ENCODE peak calls at places on chromosomes 2 and 18, in six cellular contexts. Q is A549, T is SK-N-SH, K is HepG2, J is WTC11, H is H1. D is an unnamed sample.
A peak's percentile ranks its signal among the peaks of the same experiment; 100 is the strongest.

GRCh38 chr2:47069628-47070154 is 85.4 kb downstream of the STPG4 start:
- DNase-seq in Q (peak; percentile 80), T (peak; percentile 49), K (peak; percentile 84), J (peak; percentile 79), H (peak; percentile 76), D (peak; percentile 65)

GRCh38 chr18:63233334-63233733 is 86.2 kb downstream of the BCL2 start:
- DNase-seq in Q (no peak), T (no peak), K (no peak), J (no peak), H (no peak), D (no peak)

GRCh38 chr2:10172033-10172865 is 49.7 kb downstream of the RRM2 start:
- DNase-seq in Q (no peak), T (peak; percentile 61), K (no peak), J (no peak), H (no peak), D (no peak)

GRCh38 chr2:44840186-44840850 is 101.2 kb upstream of the SIX3 start:
- DNase-seq in Q (no peak), T (no peak), K (no peak), J (no peak), H (no peak), D (no peak)

GRCh38 chr18:31723998-31724711 is 36.5 kb downstream of the SLC25A52 start:
- DNase-seq in Q (no peak), T (peak; percentile 58), K (no peak), J (no peak), H (no peak), D (no peak)

GRCh38 chr18:6004683-6005082 is 109.4 kb upstream of the TMEM200C start:
- DNase-seq in Q (no peak), T (no peak), K (no peak), J (no peak), H (no peak), D (no peak)

GRCh38 chr2:66445781-66446177 is 10.9 kb downstream of the MEIS1 start:
- DNase-seq in Q (no peak), T (no peak), K (no peak), J (peak; percentile 62), H (no peak), D (no peak)

GRCh38 chr2:225122582-225123486 is 80.6 kb upstream of the DOCK10 start:
- DNase-seq in Q (no peak), T (peak; percentile 26), K (no peak), J (peak; percentile 15), H (no peak), D (peak; percentile 47)

GRCh38 chr18:25650201-25650941 is 298.4 kb upstream of the ZNF521 start:
- DNase-seq in Q (no peak), T (no peak), K (peak; percentile 67), J (no peak), H (no peak), D (peak; percentile 97)

GRCh38 chr18:11849845-11850747 is 1.1 kb upstream of the CHMP1B start:
- DNase-seq in Q (peak; percentile 36), T (peak; percentile 39), K (peak; percentile 76), J (no peak), H (no peak), D (peak; percentile 96)

GRCh38 chr18:76487782-76488181 is 7.3 kb downstream of the ZNF516 start:
- DNase-seq in Q (no peak), T (peak; percentile 52), K (no peak), J (no peak), H (no peak), D (no peak)

GRCh38 chr18:32308493-32309120 is 118.8 kb downstream of the MEP1B start:
- DNase-seq in Q (peak; percentile 36), T (no peak), K (no peak), J (no peak), H (no peak), D (peak; percentile 94)

GRCh38 chr18:36392888-36393287 is 95.4 kb downstream of the FHOD3 start:
- DNase-seq in Q (no peak), T (no peak), K (no peak), J (no peak), H (no peak), D (no peak)

GRCh38 chr2:66426250-66427064 is 8.5 kb upstream of the MEIS1 start:
- DNase-seq in Q (no peak), T (no peak), K (no peak), J (peak; percentile 50), H (no peak), D (no peak)

GRCh38 chr2:83233284-83233683 is 1225.8 kb downstream of the SUCLG1 start:
- DNase-seq in Q (no peak), T (no peak), K (no peak), J (no peak), H (no peak), D (no peak)

GRCh38 chr2:98932778-98933343 is 3.2 kb downstream of the CRACDL start:
- DNase-seq in Q (no peak), T (no peak), K (no peak), J (no peak), H (no peak), D (no peak)

GRCh38 chr2:201971516-201972228 is 62.0 kb upstream of the FZD7 start:
- DNase-seq in Q (no peak), T (no peak), K (no peak), J (no peak), H (no peak), D (peak; percentile 53)

GRCh38 chr2:222576390-222577081 is 79.4 kb downstream of the FARSB start:
- DNase-seq in Q (no peak), T (no peak), K (no peak), J (no peak), H (no peak), D (peak; percentile 17)
- TF ChIP-seq USF2 in Q (no peak), T (no peak), K (no peak), J (no peak), H (no peak), D (no peak)

DNA sequence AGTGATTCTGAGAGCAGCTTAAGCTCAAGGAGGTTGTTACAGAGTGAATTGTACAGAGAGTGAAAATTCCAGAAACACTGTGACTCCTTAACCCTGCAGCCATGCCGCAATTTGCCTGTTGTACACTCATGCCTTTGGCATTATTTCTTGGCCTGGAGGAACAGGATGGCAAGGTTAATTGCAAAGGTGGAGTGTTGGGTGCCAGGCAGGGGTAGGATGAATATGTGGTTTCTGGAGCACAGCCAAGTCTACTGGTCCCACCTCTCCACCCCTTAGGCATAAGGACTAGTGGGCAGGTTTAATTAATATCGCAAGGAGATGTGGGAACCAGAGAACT is 250.2 kb downstream of the LRRTM1 start:
- DNase-seq in Q (no peak), T (no peak), K (no peak), J (no peak), H (no peak), D (peak; percentile 26)
- TF ChIP-seq USF2 in Q (no peak), T (no peak), K (no peak), J (no peak), H (no peak), D (no peak)

GRCh38 chr2:137345994-137346393 is 580.6 kb downstream of the THSD7B start:
- DNase-seq in Q (no peak), T (no peak), K (no peak), J (no peak), H (no peak), D (no peak)
- TF ChIP-seq USF2 in Q (no peak), T (no peak), K (no peak), J (no peak), H (no peak), D (no peak)

GRCh38 chr2:128607981-128608506 is 289.4 kb upstream of the HS6ST1 start:
- DNase-seq in Q (no peak), T (peak; percentile 51), K (no peak), J (no peak), H (no peak), D (no peak)
- TF ChIP-seq USF2 in Q (no peak), T (no peak), K (no peak), J (no peak), H (no peak), D (no peak)

GRCh38 chr2:26727641-26728561 is 35.4 kb downstream of the KCNK3 start:
- DNase-seq in Q (no peak), T (no peak), K (no peak), J (no peak), H (no peak), D (no peak)
- TF ChIP-seq USF2 in Q (no peak), T (no peak), K (no peak), J (no peak), H (no peak), D (no peak)

GRCh38 chr2:20065885-20066602 is 14.6 kb upstream of the LAPTM4A start:
- DNase-seq in Q (peak; percentile 77), T (peak; percentile 67), K (peak; percentile 95), J (no peak), H (no peak), D (peak; percentile 60)
- TF ChIP-seq USF2 in Q (no peak), T (no peak), K (no peak), J (no peak), H (no peak), D (no peak)

D was measured in IMR-90.